ENCODE peak calls at places on chromosomes 11 and 22, in ten cellular contexts. One of them, this sample, is unnamed.
A peak's percentile ranks its signal among the peaks of the same experiment; 100 is the strongest.

GRCh38 chr11:62921573-62922188 is 518 bp upstream of the CHRM1 start:
- DNase-seq in activated CD4-positive, alpha-beta T cell treated with anti-CD3 and anti-CD28 coated beads, Interleukin-2, amount 10 ng/mL, durations not matched to agents 7 days and 5 days: no peak
- DNase-seq in NCI-H1417 treated with DMSO at 0.1 percent for 48 hours: no peak
- DNase-seq in neuronal stem cell: no peak
- DNase-seq in neural progenitor cell: peak; percentile 13
- DNase-seq in NCI-H1436: no peak
- DNase-seq in heart left ventricle: peak; percentile 14
- DNase-seq in upper lobe of right lung: no peak
- DNase-seq in MM.1S: no peak
- DNase-seq in lower lobe of right lung: no peak
- DNase-seq in this sample: peak; percentile 56

GRCh38 chr22:45490836-45491235 is 11.8 kb upstream of the FBLN1 start:
- DNase-seq in activated CD4-positive, alpha-beta T cell treated with anti-CD3 and anti-CD28 coated beads, Interleukin-2, amount 10 ng/mL, durations not matched to agents 7 days and 5 days: no peak
- DNase-seq in NCI-H1417 treated with DMSO at 0.1 percent for 48 hours: no peak
- DNase-seq in neuronal stem cell: no peak
- DNase-seq in neural progenitor cell: no peak
- DNase-seq in NCI-H1436: no peak
- DNase-seq in heart left ventricle: no peak
- DNase-seq in upper lobe of right lung: peak; percentile 1
- DNase-seq in MM.1S: no peak
- DNase-seq in lower lobe of right lung: no peak
- DNase-seq in this sample: no peak

GRCh38 chr22:49953680-49954344 is 6.8 kb upstream of the PIM3 start:
- DNase-seq in activated CD4-positive, alpha-beta T cell treated with anti-CD3 and anti-CD28 coated beads, Interleukin-2, amount 10 ng/mL, durations not matched to agents 7 days and 5 days: no peak
- DNase-seq in NCI-H1417 treated with DMSO at 0.1 percent for 48 hours: no peak
- DNase-seq in neuronal stem cell: no peak
- DNase-seq in neural progenitor cell: no peak
- DNase-seq in NCI-H1436: no peak
- DNase-seq in heart left ventricle: peak; percentile 49
- DNase-seq in upper lobe of right lung: no peak
- DNase-seq in MM.1S: peak; percentile 1
- DNase-seq in lower lobe of right lung: no peak
- DNase-seq in this sample: no peak

GRCh38 chr22:36027579-36027959 is 1.1 kb downstream of the RBFOX2 start:
- DNase-seq in activated CD4-positive, alpha-beta T cell treated with anti-CD3 and anti-CD28 coated beads, Interleukin-2, amount 10 ng/mL, durations not matched to agents 7 days and 5 days: peak; percentile 11
- DNase-seq in NCI-H1417 treated with DMSO at 0.1 percent for 48 hours: no peak
- DNase-seq in neuronal stem cell: no peak
- DNase-seq in neural progenitor cell: peak; percentile 55
- DNase-seq in NCI-H1436: no peak
- DNase-seq in heart left ventricle: no peak
- DNase-seq in upper lobe of right lung: no peak
- DNase-seq in MM.1S: no peak
- DNase-seq in lower lobe of right lung: no peak
- DNase-seq in this sample: no peak

GRCh38 chr11:96328395-96329010 is 14.5 kb downstream of the MAML2 start:
- DNase-seq in activated CD4-positive, alpha-beta T cell treated with anti-CD3 and anti-CD28 coated beads, Interleukin-2, amount 10 ng/mL, durations not matched to agents 7 days and 5 days: no peak
- DNase-seq in NCI-H1417 treated with DMSO at 0.1 percent for 48 hours: no peak
- DNase-seq in neuronal stem cell: no peak
- DNase-seq in neural progenitor cell: no peak
- DNase-seq in NCI-H1436: peak; percentile 7
- DNase-seq in heart left ventricle: no peak
- DNase-seq in upper lobe of right lung: no peak
- DNase-seq in MM.1S: no peak
- DNase-seq in lower lobe of right lung: no peak
- DNase-seq in this sample: no peak

GRCh38 chr11:103108933-103109817 is at the start of gene DYNC2H1:
- DNase-seq in activated CD4-positive, alpha-beta T cell treated with anti-CD3 and anti-CD28 coated beads, Interleukin-2, amount 10 ng/mL, durations not matched to agents 7 days and 5 days: peak; percentile 90
- DNase-seq in NCI-H1417 treated with DMSO at 0.1 percent for 48 hours: peak; percentile 79
- DNase-seq in neuronal stem cell: peak; percentile 81
- DNase-seq in neural progenitor cell: peak; percentile 98
- DNase-seq in NCI-H1436: peak; percentile 78
- DNase-seq in heart left ventricle: peak; percentile 92
- DNase-seq in upper lobe of right lung: peak; percentile 96
- DNase-seq in MM.1S: peak; percentile 96
- DNase-seq in lower lobe of right lung: peak; percentile 93
- DNase-seq in this sample: peak; percentile 90

GRCh38 chr11:66892926-66893325 is 36.1 kb downstream of the LRFN4 start:
- DNase-seq in activated CD4-positive, alpha-beta T cell treated with anti-CD3 and anti-CD28 coated beads, Interleukin-2, amount 10 ng/mL, durations not matched to agents 7 days and 5 days: no peak
- DNase-seq in NCI-H1417 treated with DMSO at 0.1 percent for 48 hours: no peak
- DNase-seq in neuronal stem cell: no peak
- DNase-seq in neural progenitor cell: no peak
- DNase-seq in NCI-H1436: no peak
- DNase-seq in heart left ventricle: no peak
- DNase-seq in upper lobe of right lung: no peak
- DNase-seq in MM.1S: no peak
- DNase-seq in lower lobe of right lung: no peak
- DNase-seq in this sample: no peak

GRCh38 chr11:99277281-99277680 is 256.5 kb downstream of the CNTN5 start:
- DNase-seq in activated CD4-positive, alpha-beta T cell treated with anti-CD3 and anti-CD28 coated beads, Interleukin-2, amount 10 ng/mL, durations not matched to agents 7 days and 5 days: no peak
- DNase-seq in NCI-H1417 treated with DMSO at 0.1 percent for 48 hours: no peak
- DNase-seq in neuronal stem cell: peak; percentile 12
- DNase-seq in neural progenitor cell: peak; percentile 11
- DNase-seq in NCI-H1436: no peak
- DNase-seq in heart left ventricle: no peak
- DNase-seq in upper lobe of right lung: no peak
- DNase-seq in MM.1S: peak; percentile 43
- DNase-seq in lower lobe of right lung: no peak
- DNase-seq in this sample: peak; percentile 58

GRCh38 chr11:55457641-55458040 is 89.9 kb downstream of the OR4A15 start:
- DNase-seq in activated CD4-positive, alpha-beta T cell treated with anti-CD3 and anti-CD28 coated beads, Interleukin-2, amount 10 ng/mL, durations not matched to agents 7 days and 5 days: no peak
- DNase-seq in NCI-H1417 treated with DMSO at 0.1 percent for 48 hours: no peak
- DNase-seq in neuronal stem cell: no peak
- DNase-seq in neural progenitor cell: no peak
- DNase-seq in NCI-H1436: no peak
- DNase-seq in heart left ventricle: no peak
- DNase-seq in upper lobe of right lung: no peak
- DNase-seq in MM.1S: peak; percentile 63
- DNase-seq in lower lobe of right lung: no peak
- DNase-seq in this sample: no peak

GRCh38 chr11:37632748-37633147 is 1034.7 kb upstream of the RAG2 start:
- DNase-seq in activated CD4-positive, alpha-beta T cell treated with anti-CD3 and anti-CD28 coated beads, Interleukin-2, amount 10 ng/mL, durations not matched to agents 7 days and 5 days: no peak
- DNase-seq in NCI-H1417 treated with DMSO at 0.1 percent for 48 hours: no peak
- DNase-seq in neuronal stem cell: no peak
- DNase-seq in neural progenitor cell: no peak
- DNase-seq in NCI-H1436: no peak
- DNase-seq in heart left ventricle: no peak
- DNase-seq in upper lobe of right lung: no peak
- DNase-seq in MM.1S: no peak
- DNase-seq in lower lobe of right lung: no peak
- DNase-seq in this sample: no peak

GRCh38 chr22:43890901-43891331 is 897 bp downstream of the PNPLA5 start:
- DNase-seq in activated CD4-positive, alpha-beta T cell treated with anti-CD3 and anti-CD28 coated beads, Interleukin-2, amount 10 ng/mL, durations not matched to agents 7 days and 5 days: no peak
- DNase-seq in NCI-H1417 treated with DMSO at 0.1 percent for 48 hours: no peak
- DNase-seq in neuronal stem cell: no peak
- DNase-seq in neural progenitor cell: no peak
- DNase-seq in NCI-H1436: no peak
- DNase-seq in heart left ventricle: no peak
- DNase-seq in upper lobe of right lung: peak; percentile 53
- DNase-seq in MM.1S: no peak
- DNase-seq in lower lobe of right lung: no peak
- DNase-seq in this sample: no peak

GRCh38 chr11:9748361-9748970 is 84.6 kb downstream of the SWAP70 start:
- DNase-seq in activated CD4-positive, alpha-beta T cell treated with anti-CD3 and anti-CD28 coated beads, Interleukin-2, amount 10 ng/mL, durations not matched to agents 7 days and 5 days: peak; percentile 85
- DNase-seq in NCI-H1417 treated with DMSO at 0.1 percent for 48 hours: no peak
- DNase-seq in neuronal stem cell: no peak
- DNase-seq in neural progenitor cell: peak; percentile 65
- DNase-seq in NCI-H1436: peak; percentile 37
- DNase-seq in heart left ventricle: peak; percentile 57
- DNase-seq in upper lobe of right lung: peak; percentile 75
- DNase-seq in MM.1S: peak; percentile 87
- DNase-seq in lower lobe of right lung: peak; percentile 68
- DNase-seq in this sample: peak; percentile 20

GRCh38 chr11:31383116-31383515 is 13.5 kb downstream of the DNAJC24 start:
- DNase-seq in activated CD4-positive, alpha-beta T cell treated with anti-CD3 and anti-CD28 coated beads, Interleukin-2, amount 10 ng/mL, durations not matched to agents 7 days and 5 days: no peak
- DNase-seq in NCI-H1417 treated with DMSO at 0.1 percent for 48 hours: no peak
- DNase-seq in neuronal stem cell: no peak
- DNase-seq in neural progenitor cell: no peak
- DNase-seq in NCI-H1436: no peak
- DNase-seq in heart left ventricle: no peak
- DNase-seq in upper lobe of right lung: no peak
- DNase-seq in MM.1S: no peak
- DNase-seq in lower lobe of right lung: no peak
- DNase-seq in this sample: no peak

GRCh38 chr11:97786961-97787360 is 1233.8 kb upstream of the CNTN5 start:
- DNase-seq in activated CD4-positive, alpha-beta T cell treated with anti-CD3 and anti-CD28 coated beads, Interleukin-2, amount 10 ng/mL, durations not matched to agents 7 days and 5 days: no peak
- DNase-seq in NCI-H1417 treated with DMSO at 0.1 percent for 48 hours: peak; percentile 33
- DNase-seq in neuronal stem cell: no peak
- DNase-seq in neural progenitor cell: no peak
- DNase-seq in NCI-H1436: no peak
- DNase-seq in heart left ventricle: no peak
- DNase-seq in upper lobe of right lung: no peak
- DNase-seq in MM.1S: no peak
- DNase-seq in lower lobe of right lung: no peak
- DNase-seq in this sample: peak; percentile 31

GRCh38 chr22:29209624-29209929 is 3.9 kb downstream of the EMID1 start:
- DNase-seq in activated CD4-positive, alpha-beta T cell treated with anti-CD3 and anti-CD28 coated beads, Interleukin-2, amount 10 ng/mL, durations not matched to agents 7 days and 5 days: no peak
- DNase-seq in NCI-H1417 treated with DMSO at 0.1 percent for 48 hours: no peak
- DNase-seq in neuronal stem cell: no peak
- DNase-seq in neural progenitor cell: no peak
- DNase-seq in NCI-H1436: no peak
- DNase-seq in heart left ventricle: no peak
- DNase-seq in upper lobe of right lung: no peak
- DNase-seq in MM.1S: no peak
- DNase-seq in lower lobe of right lung: no peak
- DNase-seq in this sample: no peak

GRCh38 chr11:112290462-112290894 is 29.8 kb upstream of the PLET1 start:
- DNase-seq in activated CD4-positive, alpha-beta T cell treated with anti-CD3 and anti-CD28 coated beads, Interleukin-2, amount 10 ng/mL, durations not matched to agents 7 days and 5 days: no peak
- DNase-seq in NCI-H1417 treated with DMSO at 0.1 percent for 48 hours: no peak
- DNase-seq in neuronal stem cell: no peak
- DNase-seq in neural progenitor cell: peak; percentile 22
- DNase-seq in NCI-H1436: no peak
- DNase-seq in heart left ventricle: no peak
- DNase-seq in upper lobe of right lung: no peak
- DNase-seq in MM.1S: no peak
- DNase-seq in lower lobe of right lung: no peak
- DNase-seq in this sample: no peak

GRCh38 chr11:123561046-123561781 is 93.2 kb downstream of the SCN3B start:
- DNase-seq in activated CD4-positive, alpha-beta T cell treated with anti-CD3 and anti-CD28 coated beads, Interleukin-2, amount 10 ng/mL, durations not matched to agents 7 days and 5 days: no peak
- DNase-seq in NCI-H1417 treated with DMSO at 0.1 percent for 48 hours: no peak
- DNase-seq in neuronal stem cell: no peak
- DNase-seq in neural progenitor cell: peak; percentile 58
- DNase-seq in NCI-H1436: peak; percentile 14
- DNase-seq in heart left ventricle: peak; percentile 76
- DNase-seq in upper lobe of right lung: no peak
- DNase-seq in MM.1S: no peak
- DNase-seq in lower lobe of right lung: no peak
- DNase-seq in this sample: peak; percentile 34

GRCh38 chr11:77724639-77725038 is 87.0 kb upstream of the CLNS1A start:
- DNase-seq in activated CD4-positive, alpha-beta T cell treated with anti-CD3 and anti-CD28 coated beads, Interleukin-2, amount 10 ng/mL, durations not matched to agents 7 days and 5 days: no peak
- DNase-seq in NCI-H1417 treated with DMSO at 0.1 percent for 48 hours: no peak
- DNase-seq in neuronal stem cell: peak; percentile 5
- DNase-seq in neural progenitor cell: peak; percentile 61
- DNase-seq in NCI-H1436: peak; percentile 52
- DNase-seq in heart left ventricle: no peak
- DNase-seq in upper lobe of right lung: no peak
- DNase-seq in MM.1S: no peak
- DNase-seq in lower lobe of right lung: no peak
- DNase-seq in this sample: no peak

GRCh38 chr11:13940611-13941256 is 21.8 kb upstream of the SPON1 start:
- DNase-seq in activated CD4-positive, alpha-beta T cell treated with anti-CD3 and anti-CD28 coated beads, Interleukin-2, amount 10 ng/mL, durations not matched to agents 7 days and 5 days: peak; percentile 82
- DNase-seq in NCI-H1417 treated with DMSO at 0.1 percent for 48 hours: no peak
- DNase-seq in neuronal stem cell: no peak
- DNase-seq in neural progenitor cell: no peak
- DNase-seq in NCI-H1436: no peak
- DNase-seq in heart left ventricle: no peak
- DNase-seq in upper lobe of right lung: no peak
- DNase-seq in MM.1S: no peak
- DNase-seq in lower lobe of right lung: no peak
- DNase-seq in this sample: no peak

GRCh38 chr22:36052505-36052941 is 23.9 kb upstream of the RBFOX2 start:
- DNase-seq in activated CD4-positive, alpha-beta T cell treated with anti-CD3 and anti-CD28 coated beads, Interleukin-2, amount 10 ng/mL, durations not matched to agents 7 days and 5 days: no peak
- DNase-seq in NCI-H1417 treated with DMSO at 0.1 percent for 48 hours: no peak
- DNase-seq in neuronal stem cell: no peak
- DNase-seq in neural progenitor cell: no peak
- DNase-seq in NCI-H1436: no peak
- DNase-seq in heart left ventricle: no peak
- DNase-seq in upper lobe of right lung: no peak
- DNase-seq in MM.1S: peak; percentile 25
- DNase-seq in lower lobe of right lung: no peak
- DNase-seq in this sample: no peak

GRCh38 chr11:65505434-65506315 is 6.8 kb downstream of the MALAT1 start:
- DNase-seq in activated CD4-positive, alpha-beta T cell treated with anti-CD3 and anti-CD28 coated beads, Interleukin-2, amount 10 ng/mL, durations not matched to agents 7 days and 5 days: no peak
- DNase-seq in NCI-H1417 treated with DMSO at 0.1 percent for 48 hours: no peak
- DNase-seq in neuronal stem cell: no peak
- DNase-seq in neural progenitor cell: no peak
- DNase-seq in NCI-H1436: no peak
- DNase-seq in heart left ventricle: no peak
- DNase-seq in upper lobe of right lung: peak; percentile 56
- DNase-seq in MM.1S: peak; percentile 46
- DNase-seq in lower lobe of right lung: no peak
- DNase-seq in this sample: no peak

GRCh38 chr11:108592591-108593213 is 866 bp downstream of the EXPH5 start:
- DNase-seq in activated CD4-positive, alpha-beta T cell treated with anti-CD3 and anti-CD28 coated beads, Interleukin-2, amount 10 ng/mL, durations not matched to agents 7 days and 5 days: peak; percentile 24
- DNase-seq in NCI-H1417 treated with DMSO at 0.1 percent for 48 hours: no peak
- DNase-seq in neuronal stem cell: peak; percentile 17
- DNase-seq in neural progenitor cell: no peak
- DNase-seq in NCI-H1436: peak; percentile 5
- DNase-seq in heart left ventricle: no peak
- DNase-seq in upper lobe of right lung: peak; percentile 80
- DNase-seq in MM.1S: peak; percentile 30
- DNase-seq in lower lobe of right lung: peak; percentile 58
- DNase-seq in this sample: peak; percentile 12

GRCh38 chr11:16897460-16898061 is 116.7 kb downstream of the PLEKHA7 start:
- DNase-seq in activated CD4-positive, alpha-beta T cell treated with anti-CD3 and anti-CD28 coated beads, Interleukin-2, amount 10 ng/mL, durations not matched to agents 7 days and 5 days: no peak
- DNase-seq in NCI-H1417 treated with DMSO at 0.1 percent for 48 hours: peak; percentile 91
- DNase-seq in neuronal stem cell: peak; percentile 76
- DNase-seq in neural progenitor cell: peak; percentile 94
- DNase-seq in NCI-H1436: peak; percentile 64
- DNase-seq in heart left ventricle: no peak
- DNase-seq in upper lobe of right lung: no peak
- DNase-seq in MM.1S: no peak
- DNase-seq in lower lobe of right lung: no peak
- DNase-seq in this sample: peak; percentile 96

GRCh38 chr11:34492806-34493414 is 20.7 kb downstream of the ELF5 start:
- DNase-seq in activated CD4-positive, alpha-beta T cell treated with anti-CD3 and anti-CD28 coated beads, Interleukin-2, amount 10 ng/mL, durations not matched to agents 7 days and 5 days: peak; percentile 33
- DNase-seq in NCI-H1417 treated with DMSO at 0.1 percent for 48 hours: peak; percentile 39
- DNase-seq in neuronal stem cell: peak; percentile 60
- DNase-seq in neural progenitor cell: peak; percentile 79
- DNase-seq in NCI-H1436: peak; percentile 50
- DNase-seq in heart left ventricle: peak; percentile 62
- DNase-seq in upper lobe of right lung: no peak
- DNase-seq in MM.1S: peak; percentile 60
- DNase-seq in lower lobe of right lung: peak; percentile 68
- DNase-seq in this sample: peak; percentile 67

This sample was measured in NCI-H1105 treated with DMSO at 0.1 percent for 48 hours.